ENCODE peak calls at places on chromosomes 11 and 22, in four cellular contexts. R is pancreas, J is colonic mucosa, O is upper lobe of right lung. V is an unnamed sample.
A peak's percentile ranks its signal among the peaks of the same experiment; 100 is the strongest.

GRCh38 chr11:12556788-12557384 is 117.3 kb upstream of the TEAD1 start:
- DNase-seq in O (no peak), J (peak; percentile 36), R (peak; percentile 61), V (peak; percentile 56)

GRCh38 chr22:42202048-42202447 is 68.4 kb downstream of the TCF20 start:
- DNase-seq in J (no peak), R (no peak), O (no peak), V (no peak)

GRCh38 chr22:19508024-19508776 is 16.0 kb downstream of the CLDN5 start:
- DNase-seq in R (no peak), O (no peak), J (no peak), V (no peak)

GRCh38 chr11:34317038-34317360 is 40.8 kb downstream of the ABTB2 start:
- DNase-seq in R (no peak), J (no peak), O (no peak), V (no peak)

GRCh38 chr22:30185129-30185528 is 61.4 kb downstream of the LIF start:
- DNase-seq in R (no peak), J (no peak), O (no peak), V (no peak)

GRCh38 chr11:10588904-10589303 is 20.4 kb upstream of the LYVE1 start:
- DNase-seq in J (no peak), R (no peak), O (no peak), V (no peak)

GRCh38 chr22:28942801-28943500 is 59.6 kb downstream of the ZNRF3 start:
- DNase-seq in R (no peak), J (no peak), O (no peak), V (no peak)

GRCh38 chr11:12449961-12450715 is 72.8 kb downstream of the PARVA start:
- DNase-seq in O (no peak), R (no peak), J (no peak), V (no peak)

GRCh38 chr11:11510939-11511338 is 110.9 kb downstream of the GALNT18 start:
- DNase-seq in R (no peak), O (no peak), J (no peak), V (peak; percentile 37)

GRCh38 chr11:27064086-27064485 is 23.5 kb downstream of the BBOX1 start:
- DNase-seq in J (no peak), R (no peak), O (no peak), V (no peak)

GRCh38 chr11:116033931-116034553 is 529.8 kb upstream of the CADM1 start:
- DNase-seq in R (no peak), O (peak; percentile 65), J (no peak), V (no peak)

GRCh38 chr22:48523761-48524160 is 1303.9 kb downstream of the BRD1 start:
- DNase-seq in O (no peak), R (no peak), J (no peak), V (no peak)
- TF ChIP-seq CTCF in O (no peak), R (no peak), J (no peak), V (no peak)

GRCh38 chr11:73244589-73245240 is 26.6 kb downstream of the P2RY2 start:
- DNase-seq in J (no peak), R (no peak), O (peak; percentile 33), V (no peak)

GRCh38 chr11:73240190-73240781 is 22.2 kb downstream of the P2RY2 start:
- DNase-seq in J (no peak), R (no peak), O (peak; percentile 48), V (no peak)

GRCh38 chr11:73241300-73241699 is 23.2 kb downstream of the P2RY2 start:
- DNase-seq in O (no peak), R (no peak), J (no peak), V (no peak)

GRCh38 chr11:73243093-73243485 is 25.0 kb downstream of the P2RY2 start:
- DNase-seq in O (peak; percentile 56), J (no peak), R (no peak), V (no peak)

DNA sequence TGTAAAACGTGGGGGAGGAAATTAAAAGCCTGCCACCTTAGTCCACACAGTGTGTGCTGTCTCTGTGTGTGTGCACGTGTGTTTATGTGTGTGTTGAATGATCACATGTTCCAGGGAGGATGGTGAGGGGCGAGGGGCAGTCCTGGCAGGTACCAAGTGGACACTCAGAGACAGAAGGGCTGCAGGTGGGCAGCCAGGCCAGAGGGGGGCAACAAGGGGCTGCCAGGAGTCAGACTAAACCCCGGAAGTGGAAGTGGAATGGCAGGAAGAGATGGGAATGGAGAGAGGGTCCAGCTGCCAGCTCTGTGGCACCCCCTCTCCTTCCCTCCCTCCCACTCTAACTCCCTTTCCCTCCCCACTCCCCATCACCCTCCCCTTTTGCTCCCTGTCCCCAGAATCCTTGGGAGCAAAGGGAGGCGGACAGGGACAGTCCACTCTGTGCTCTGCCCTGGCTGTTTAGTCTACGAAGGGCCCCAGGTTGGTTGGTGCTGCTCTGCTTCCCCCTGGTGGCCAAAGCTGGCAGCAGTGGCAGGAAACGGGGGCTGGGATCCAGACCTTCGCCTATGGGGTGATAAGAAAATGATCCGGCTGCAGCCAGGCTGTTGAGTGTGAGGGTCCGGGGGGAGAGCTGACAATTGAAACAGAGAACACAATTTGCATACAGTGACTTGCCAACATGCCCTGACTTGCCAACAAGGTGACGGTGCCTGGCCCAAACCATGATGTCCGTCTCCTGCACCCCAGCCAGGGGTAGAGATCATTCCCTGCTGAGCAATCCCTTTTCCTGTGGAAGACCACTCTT is 24.4 kb downstream of the P2RY2 start:
- DNase-seq in O (peak; percentile 85), J (peak; percentile 74), R (peak; percentile 59), V (peak; percentile 81)
- H3K4me1 ChIP-seq in O (peaks cover 15% of the 10 kb centered on the region), J (no peaks in the 10 kb centered on the region), R (no peaks in the 10 kb centered on the region), V (no peaks in the 10 kb centered on the region)

GRCh38 chr11:71309181-71309580 is 56.8 kb upstream of the SHANK2 start:
- DNase-seq in J (peak; percentile 15), O (peak; percentile 26), R (no peak), V (no peak)

GRCh38 chr11:71311176-71311925 is 59.0 kb upstream of the SHANK2 start:
- DNase-seq in R (no peak), J (peak; percentile 21), O (peak; percentile 50), V (no peak)

GRCh38 chr11:71311928-71312510 is 59.6 kb upstream of the SHANK2 start:
- DNase-seq in R (no peak), J (peak; percentile 67), O (peak; percentile 11), V (peak; percentile 24)

GRCh38 chr11:71309611-71310010 is 57.2 kb upstream of the SHANK2 start:
- DNase-seq in O (peak; percentile 19), R (no peak), J (peak; percentile 6), V (no peak)

DNA sequence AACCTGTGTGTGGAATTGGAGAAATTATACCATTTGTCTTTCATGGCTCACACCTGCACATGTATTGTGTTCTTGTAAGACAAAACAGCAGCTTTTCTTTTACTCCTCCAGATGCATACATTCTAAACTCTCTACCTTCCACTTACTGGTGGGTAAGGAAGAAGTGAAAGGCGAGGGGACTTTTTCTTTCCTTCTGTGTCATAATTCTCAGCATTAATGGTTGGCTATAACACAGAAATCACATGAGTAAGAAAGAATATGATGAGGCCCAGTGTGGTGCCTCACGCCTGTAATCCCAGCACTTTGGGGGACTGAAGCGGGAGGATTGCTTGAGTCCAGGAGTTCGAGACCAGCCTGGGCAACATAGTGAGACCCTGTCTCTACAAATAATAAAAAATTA is 57.8 kb upstream of the SHANK2 start:
- DNase-seq in J (peak; percentile 2), R (no peak), O (peak; percentile 12), V (no peak)
- TF ChIP-seq CTCF in J (no peak), R (no peak), O (no peak), V (no peak)

DNA sequence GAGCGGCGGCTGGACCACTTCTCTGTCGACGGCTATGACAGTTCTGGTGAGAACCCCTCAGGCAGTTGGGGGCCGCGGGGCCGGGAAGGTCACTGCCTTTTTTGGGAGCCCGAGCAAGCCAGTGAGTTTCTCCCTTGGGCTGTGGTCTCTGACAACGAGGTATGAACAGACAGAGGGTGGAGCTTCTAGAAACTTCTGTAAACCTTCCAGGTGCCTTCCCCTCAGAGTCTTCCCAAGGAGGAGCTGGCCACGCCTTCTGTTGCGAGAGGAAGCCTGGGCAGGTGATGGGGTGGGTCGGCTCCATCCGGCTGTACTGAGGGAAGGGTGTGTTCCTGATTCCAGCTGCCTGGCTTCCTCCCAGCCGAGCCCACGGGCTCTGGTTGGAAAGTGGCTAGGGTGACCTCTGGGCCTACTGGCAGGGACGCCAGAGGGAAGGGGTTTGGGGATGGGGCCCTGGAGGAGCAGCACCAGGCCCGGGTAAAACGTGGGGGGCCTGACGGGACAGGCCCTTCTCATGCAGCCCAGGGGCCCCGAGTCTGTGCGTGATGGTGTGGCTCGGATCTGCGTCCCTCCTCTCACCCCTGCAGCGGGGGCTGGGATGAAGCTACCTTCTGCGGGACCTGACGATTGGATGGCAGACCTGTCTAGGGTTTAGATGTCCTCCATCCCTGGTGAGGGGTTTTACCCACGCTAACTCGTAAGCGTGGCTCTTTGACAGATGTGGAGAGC is 110.8 kb downstream of the KCNQ1OT1 start:
- DNase-seq in R (peak; percentile 13), O (peak; percentile 57), J (peak; percentile 76), V (peak; percentile 68)
- H3K4me1 ChIP-seq in R (no peaks in the 10 kb centered on the region), O (no peaks in the 10 kb centered on the region), J (no peaks in the 10 kb centered on the region), V (no peaks in the 10 kb centered on the region)

GRCh38 chr11:126282742-126283591 is at the start of gene TIRAP:
- DNase-seq in J (peak; percentile 77), O (peak; percentile 89), R (peak; percentile 70), V (peak; percentile 76)

GRCh38 chr11:126290887-126291286 is 8.0 kb downstream of the TIRAP start:
- DNase-seq in J (no peak), O (no peak), R (no peak), V (no peak)

GRCh38 chr11:126284829-126285228 is 1.9 kb downstream of the TIRAP start:
- DNase-seq in R (peak; percentile 52), J (peak; percentile 67), O (no peak), V (peak; percentile 83)

GRCh38 chr11:126293726-126294125 is 10.1 kb upstream of the DCPS start:
- DNase-seq in R (no peak), J (no peak), O (no peak), V (no peak)

GRCh38 chr11:126288237-126288636 is 5.3 kb downstream of the TIRAP start:
- DNase-seq in J (no peak), O (no peak), R (no peak), V (no peak)
- TF ChIP-seq CTCF in J (no peak), O (no peak), R (no peak), V (no peak)